ENCODE peak calls at places on chromosomes 7 and 10, in ten cellular contexts. C is cardiac muscle cell, F is ACHN, Y is GM19239, Q is NCI-H1092, P is T-cell, L is fibroblast of villous mesenchyme, B is sciatic nerve, R is heart right ventricle, V is NCI-H460. E is an unnamed sample.

GRCh38 chr7:91289633-91290260 is 25.5 kb downstream of the FZD1 start:
- DNase-seq in Y (no peak), L (no peak), V (no peak), C (no peak), Q (no peak), B (no peak), F (peak), P (no peak), R (no peak), E (no peak)

GRCh38 chr7:103593691-103594090 is 147.7 kb upstream of the SLC26A5 start:
- DNase-seq in L (no peak), B (no peak), Y (no peak), P (no peak), V (no peak), Q (no peak), R (no peak), F (no peak), C (no peak), E (no peak)

GRCh38 chr10:116296358-116296757 is 23.4 kb upstream of the GFRA1 start:
- DNase-seq in Q (no peak), R (no peak), B (no peak), F (no peak), P (no peak), V (no peak), C (no peak), L (no peak), Y (no peak), E (no peak)

GRCh38 chr7:135152447-135152846 is 4.6 kb downstream of the TMEM140 start:
- DNase-seq in R (no peak), V (no peak), F (no peak), P (no peak), B (no peak), Q (no peak), C (no peak), L (no peak), Y (no peak), E (no peak)

GRCh38 chr7:147311332-147311731 is 1194.7 kb downstream of the CNTNAP2 start:
- DNase-seq in C (peak), B (no peak), V (no peak), Y (no peak), F (no peak), Q (no peak), L (no peak), R (peak), P (no peak), E (no peak)

GRCh38 chr7:44309271-44310091 is 15.9 kb downstream of the CAMK2B start:
- DNase-seq in P (no peak), Q (no peak), L (peak), Y (no peak), B (no peak), C (peak), F (no peak), R (peak), V (no peak), E (no peak)

GRCh38 chr10:121113906-121114305 is 262.7 kb downstream of the WDR11 start:
- DNase-seq in Q (no peak), P (no peak), C (no peak), Y (no peak), L (no peak), R (no peak), V (no peak), F (no peak), B (no peak), E (no peak)

GRCh38 chr10:76089626-76090185 is 658.3 kb downstream of the LRMDA start:
- DNase-seq in Y (no peak), C (no peak), F (no peak), V (no peak), P (no peak), Q (no peak), R (no peak), B (no peak), L (no peak), E (no peak)

GRCh38 chr10:51574248-51575067 is 124.9 kb downstream of the CSTF2T start:
- DNase-seq in C (peak), Q (no peak), F (no peak), L (no peak), B (no peak), P (no peak), R (no peak), V (no peak), Y (no peak), E (no peak)

GRCh38 chr10:44935201-44935960 is 24.2 kb upstream of the RASSF4 start:
- DNase-seq in F (peak), R (peak), P (no peak), L (peak), C (peak), Q (no peak), Y (no peak), V (no peak), B (peak), E (no peak)

GRCh38 chr7:2719007-2719406 is 31.0 kb downstream of the AMZ1 start:
- DNase-seq in Y (peak), R (no peak), Q (peak), L (no peak), F (peak), B (no peak), C (no peak), P (peak), V (peak), E (no peak)

GRCh38 chr10:76297787-76298281 is 866.4 kb downstream of the LRMDA start:
- DNase-seq in B (no peak), Q (peak), Y (no peak), R (no peak), F (peak), C (no peak), V (no peak), L (no peak), P (no peak), E (no peak)

E was measured in RWPE2.